ENCODE peak calls at places on chromosome 14, in ten cellular contexts. One of them, this sample, is unnamed.

GRCh38 chr14:64114166-64114565 is 180.0 kb downstream of the ESR2 start:
- DNase-seq in hepatocyte: peak
- DNase-seq in endothelial cell: peak
- DNase-seq in HFFc6: no peak
- DNase-seq in ACHN: no peak
- DNase-seq in astrocyte of the spinal cord: no peak
- DNase-seq in memory B cell: no peak
- DNase-seq in stimulated activated CD8-positive, alpha-beta memory T cell treated with anti-CD3 and anti-CD28 coated beads, Interleukin-4, amount 100 ng/mL, for 1 hour: no peak
- DNase-seq in head of caudate nucleus: no peak
- DNase-seq in AG04450: no peak
- DNase-seq in this sample: peak

GRCh38 chr14:33642641-33643342 is 308.1 kb downstream of the EGLN3 start:
- DNase-seq in HFFc6: no peak
- DNase-seq in memory B cell: no peak
- DNase-seq in head of caudate nucleus: no peak
- DNase-seq in hepatocyte: no peak
- DNase-seq in endothelial cell: no peak
- DNase-seq in ACHN: no peak
- DNase-seq in astrocyte of the spinal cord: no peak
- DNase-seq in stimulated activated CD8-positive, alpha-beta memory T cell treated with anti-CD3 and anti-CD28 coated beads, Interleukin-4, amount 100 ng/mL, for 1 hour: no peak
- DNase-seq in AG04450: no peak
- DNase-seq in this sample: no peak

GRCh38 chr14:101475468-101476257 is 85.6 kb upstream of the DIO3 start:
- DNase-seq in ACHN: peak
- DNase-seq in stimulated activated CD8-positive, alpha-beta memory T cell treated with anti-CD3 and anti-CD28 coated beads, Interleukin-4, amount 100 ng/mL, for 1 hour: no peak
- DNase-seq in memory B cell: no peak
- DNase-seq in head of caudate nucleus: no peak
- DNase-seq in HFFc6: peak
- DNase-seq in astrocyte of the spinal cord: peak
- DNase-seq in endothelial cell: no peak
- DNase-seq in hepatocyte: peak
- DNase-seq in AG04450: peak
- DNase-seq in this sample: no peak

GRCh38 chr14:20409226-20409625 is 4.1 kb downstream of the TEP1 start:
- DNase-seq in memory B cell: no peak
- DNase-seq in astrocyte of the spinal cord: peak
- DNase-seq in ACHN: no peak
- DNase-seq in AG04450: no peak
- DNase-seq in stimulated activated CD8-positive, alpha-beta memory T cell treated with anti-CD3 and anti-CD28 coated beads, Interleukin-4, amount 100 ng/mL, for 1 hour: no peak
- DNase-seq in head of caudate nucleus: no peak
- DNase-seq in endothelial cell: no peak
- DNase-seq in HFFc6: peak
- DNase-seq in hepatocyte: no peak
- DNase-seq in this sample: no peak

GRCh38 chr14:91300283-91300841 is 55.9 kb upstream of the GPR68 start:
- DNase-seq in hepatocyte: no peak
- DNase-seq in endothelial cell: no peak
- DNase-seq in HFFc6: no peak
- DNase-seq in memory B cell: no peak
- DNase-seq in astrocyte of the spinal cord: peak
- DNase-seq in stimulated activated CD8-positive, alpha-beta memory T cell treated with anti-CD3 and anti-CD28 coated beads, Interleukin-4, amount 100 ng/mL, for 1 hour: no peak
- DNase-seq in head of caudate nucleus: no peak
- DNase-seq in ACHN: no peak
- DNase-seq in AG04450: no peak
- DNase-seq in this sample: peak

GRCh38 chr14:104885973-104886689 is 21.1 kb downstream of the CEP170B start:
- DNase-seq in stimulated activated CD8-positive, alpha-beta memory T cell treated with anti-CD3 and anti-CD28 coated beads, Interleukin-4, amount 100 ng/mL, for 1 hour: no peak
- DNase-seq in endothelial cell: peak
- DNase-seq in memory B cell: no peak
- DNase-seq in HFFc6: no peak
- DNase-seq in head of caudate nucleus: no peak
- DNase-seq in astrocyte of the spinal cord: no peak
- DNase-seq in ACHN: no peak
- DNase-seq in hepatocyte: no peak
- DNase-seq in AG04450: no peak
- DNase-seq in this sample: no peak

GRCh38 chr14:35705636-35706035 is 103.5 kb downstream of the RALGAPA1 start:
- DNase-seq in head of caudate nucleus: no peak
- DNase-seq in ACHN: no peak
- DNase-seq in AG04450: no peak
- DNase-seq in HFFc6: no peak
- DNase-seq in memory B cell: no peak
- DNase-seq in endothelial cell: no peak
- DNase-seq in stimulated activated CD8-positive, alpha-beta memory T cell treated with anti-CD3 and anti-CD28 coated beads, Interleukin-4, amount 100 ng/mL, for 1 hour: no peak
- DNase-seq in astrocyte of the spinal cord: no peak
- DNase-seq in hepatocyte: no peak
- DNase-seq in this sample: no peak

GRCh38 chr14:20512139-20512905 is 7.0 kb downstream of the RNASE10 start:
- DNase-seq in ACHN: no peak
- DNase-seq in head of caudate nucleus: no peak
- DNase-seq in hepatocyte: no peak
- DNase-seq in astrocyte of the spinal cord: no peak
- DNase-seq in stimulated activated CD8-positive, alpha-beta memory T cell treated with anti-CD3 and anti-CD28 coated beads, Interleukin-4, amount 100 ng/mL, for 1 hour: no peak
- DNase-seq in memory B cell: no peak
- DNase-seq in endothelial cell: no peak
- DNase-seq in HFFc6: no peak
- DNase-seq in AG04450: no peak
- DNase-seq in this sample: peak

GRCh38 chr14:103521438-103521961 is 1.1 kb downstream of the CKB start:
- DNase-seq in memory B cell: no peak
- DNase-seq in hepatocyte: no peak
- DNase-seq in endothelial cell: no peak
- DNase-seq in astrocyte of the spinal cord: no peak
- DNase-seq in AG04450: no peak
- DNase-seq in ACHN: no peak
- DNase-seq in stimulated activated CD8-positive, alpha-beta memory T cell treated with anti-CD3 and anti-CD28 coated beads, Interleukin-4, amount 100 ng/mL, for 1 hour: no peak
- DNase-seq in head of caudate nucleus: no peak
- DNase-seq in HFFc6: no peak
- DNase-seq in this sample: no peak

GRCh38 chr14:75333523-75334190 is 55.0 kb downstream of the FOS start:
- DNase-seq in stimulated activated CD8-positive, alpha-beta memory T cell treated with anti-CD3 and anti-CD28 coated beads, Interleukin-4, amount 100 ng/mL, for 1 hour: no peak
- DNase-seq in endothelial cell: no peak
- DNase-seq in HFFc6: no peak
- DNase-seq in head of caudate nucleus: no peak
- DNase-seq in AG04450: no peak
- DNase-seq in astrocyte of the spinal cord: no peak
- DNase-seq in hepatocyte: no peak
- DNase-seq in ACHN: no peak
- DNase-seq in memory B cell: no peak
- DNase-seq in this sample: no peak

GRCh38 chr14:22537436-22538310 is 51.4 kb downstream of the DAD1 start:
- DNase-seq in endothelial cell: no peak
- DNase-seq in ACHN: no peak
- DNase-seq in AG04450: no peak
- DNase-seq in memory B cell: no peak
- DNase-seq in HFFc6: no peak
- DNase-seq in head of caudate nucleus: no peak
- DNase-seq in astrocyte of the spinal cord: no peak
- DNase-seq in hepatocyte: no peak
- DNase-seq in stimulated activated CD8-positive, alpha-beta memory T cell treated with anti-CD3 and anti-CD28 coated beads, Interleukin-4, amount 100 ng/mL, for 1 hour: no peak
- DNase-seq in this sample: no peak

GRCh38 chr14:61101803-61102548 is 120.9 kb downstream of the SLC38A6 start:
- DNase-seq in memory B cell: no peak
- DNase-seq in AG04450: no peak
- DNase-seq in hepatocyte: no peak
- DNase-seq in endothelial cell: no peak
- DNase-seq in ACHN: no peak
- DNase-seq in stimulated activated CD8-positive, alpha-beta memory T cell treated with anti-CD3 and anti-CD28 coated beads, Interleukin-4, amount 100 ng/mL, for 1 hour: no peak
- DNase-seq in astrocyte of the spinal cord: peak
- DNase-seq in head of caudate nucleus: no peak
- DNase-seq in HFFc6: peak
- DNase-seq in this sample: no peak

GRCh38 chr14:94775875-94776217 is 5.9 kb upstream of the GSC start:
- DNase-seq in ACHN: no peak
- DNase-seq in AG04450: no peak
- DNase-seq in astrocyte of the spinal cord: no peak
- DNase-seq in endothelial cell: no peak
- DNase-seq in memory B cell: no peak
- DNase-seq in stimulated activated CD8-positive, alpha-beta memory T cell treated with anti-CD3 and anti-CD28 coated beads, Interleukin-4, amount 100 ng/mL, for 1 hour: no peak
- DNase-seq in HFFc6: no peak
- DNase-seq in hepatocyte: no peak
- DNase-seq in head of caudate nucleus: no peak
- DNase-seq in this sample: peak

GRCh38 chr14:96686126-96686525 is 111.1 kb upstream of the VRK1 start:
- DNase-seq in head of caudate nucleus: no peak
- DNase-seq in astrocyte of the spinal cord: no peak
- DNase-seq in ACHN: no peak
- DNase-seq in stimulated activated CD8-positive, alpha-beta memory T cell treated with anti-CD3 and anti-CD28 coated beads, Interleukin-4, amount 100 ng/mL, for 1 hour: no peak
- DNase-seq in HFFc6: no peak
- DNase-seq in AG04450: no peak
- DNase-seq in hepatocyte: no peak
- DNase-seq in memory B cell: no peak
- DNase-seq in endothelial cell: no peak
- DNase-seq in this sample: no peak

GRCh38 chr14:29463727-29464370 is 463.8 kb downstream of the PRKD1 start:
- DNase-seq in HFFc6: no peak
- DNase-seq in ACHN: no peak
- DNase-seq in AG04450: no peak
- DNase-seq in head of caudate nucleus: no peak
- DNase-seq in astrocyte of the spinal cord: peak
- DNase-seq in memory B cell: no peak
- DNase-seq in stimulated activated CD8-positive, alpha-beta memory T cell treated with anti-CD3 and anti-CD28 coated beads, Interleukin-4, amount 100 ng/mL, for 1 hour: no peak
- DNase-seq in endothelial cell: no peak
- DNase-seq in hepatocyte: no peak
- DNase-seq in this sample: no peak

GRCh38 chr14:59262717-59263469 is 74.4 kb downstream of the DAAM1 start:
- DNase-seq in astrocyte of the spinal cord: no peak
- DNase-seq in AG04450: no peak
- DNase-seq in HFFc6: no peak
- DNase-seq in memory B cell: no peak
- DNase-seq in head of caudate nucleus: no peak
- DNase-seq in ACHN: no peak
- DNase-seq in endothelial cell: peak
- DNase-seq in hepatocyte: peak
- DNase-seq in stimulated activated CD8-positive, alpha-beta memory T cell treated with anti-CD3 and anti-CD28 coated beads, Interleukin-4, amount 100 ng/mL, for 1 hour: no peak
- DNase-seq in this sample: no peak

GRCh38 chr14:29738056-29738455 is 189.6 kb downstream of the PRKD1 start:
- DNase-seq in memory B cell: no peak
- DNase-seq in AG04450: no peak
- DNase-seq in astrocyte of the spinal cord: no peak
- DNase-seq in endothelial cell: no peak
- DNase-seq in ACHN: no peak
- DNase-seq in hepatocyte: no peak
- DNase-seq in head of caudate nucleus: no peak
- DNase-seq in stimulated activated CD8-positive, alpha-beta memory T cell treated with anti-CD3 and anti-CD28 coated beads, Interleukin-4, amount 100 ng/mL, for 1 hour: no peak
- DNase-seq in HFFc6: no peak
- DNase-seq in this sample: no peak

GRCh38 chr14:81127785-81128184 is 93.0 kb downstream of the GTF2A1 start:
- DNase-seq in endothelial cell: no peak
- DNase-seq in hepatocyte: no peak
- DNase-seq in ACHN: no peak
- DNase-seq in memory B cell: no peak
- DNase-seq in stimulated activated CD8-positive, alpha-beta memory T cell treated with anti-CD3 and anti-CD28 coated beads, Interleukin-4, amount 100 ng/mL, for 1 hour: no peak
- DNase-seq in head of caudate nucleus: no peak
- DNase-seq in AG04450: no peak
- DNase-seq in HFFc6: no peak
- DNase-seq in astrocyte of the spinal cord: peak
- DNase-seq in this sample: no peak

GRCh38 chr14:69244946-69245345 is 15.0 kb upstream of the GALNT16 start:
- DNase-seq in astrocyte of the spinal cord: no peak
- DNase-seq in head of caudate nucleus: no peak
- DNase-seq in ACHN: no peak
- DNase-seq in AG04450: no peak
- DNase-seq in HFFc6: no peak
- DNase-seq in stimulated activated CD8-positive, alpha-beta memory T cell treated with anti-CD3 and anti-CD28 coated beads, Interleukin-4, amount 100 ng/mL, for 1 hour: no peak
- DNase-seq in hepatocyte: no peak
- DNase-seq in memory B cell: no peak
- DNase-seq in endothelial cell: no peak
- DNase-seq in this sample: no peak

GRCh38 chr14:102221026-102221425 is 81.3 kb downstream of the WDR20 start:
- DNase-seq in HFFc6: peak
- DNase-seq in ACHN: no peak
- DNase-seq in stimulated activated CD8-positive, alpha-beta memory T cell treated with anti-CD3 and anti-CD28 coated beads, Interleukin-4, amount 100 ng/mL, for 1 hour: no peak
- DNase-seq in astrocyte of the spinal cord: no peak
- DNase-seq in AG04450: no peak
- DNase-seq in hepatocyte: no peak
- DNase-seq in endothelial cell: no peak
- DNase-seq in memory B cell: no peak
- DNase-seq in head of caudate nucleus: no peak
- DNase-seq in this sample: no peak

GRCh38 chr14:25909361-25909760 is 688.5 kb downstream of the NOVA1 start:
- DNase-seq in hepatocyte: no peak
- DNase-seq in head of caudate nucleus: no peak
- DNase-seq in memory B cell: no peak
- DNase-seq in stimulated activated CD8-positive, alpha-beta memory T cell treated with anti-CD3 and anti-CD28 coated beads, Interleukin-4, amount 100 ng/mL, for 1 hour: no peak
- DNase-seq in endothelial cell: no peak
- DNase-seq in AG04450: no peak
- DNase-seq in ACHN: no peak
- DNase-seq in HFFc6: no peak
- DNase-seq in astrocyte of the spinal cord: no peak
- DNase-seq in this sample: peak

GRCh38 chr14:57692671-57693070 is 173.2 kb downstream of the SLC35F4 start:
- DNase-seq in HFFc6: peak
- DNase-seq in AG04450: peak
- DNase-seq in astrocyte of the spinal cord: peak
- DNase-seq in stimulated activated CD8-positive, alpha-beta memory T cell treated with anti-CD3 and anti-CD28 coated beads, Interleukin-4, amount 100 ng/mL, for 1 hour: no peak
- DNase-seq in endothelial cell: no peak
- DNase-seq in head of caudate nucleus: no peak
- DNase-seq in hepatocyte: peak
- DNase-seq in memory B cell: no peak
- DNase-seq in ACHN: peak
- DNase-seq in this sample: peak

GRCh38 chr14:49962616-49963015 is 69.7 kb downstream of the ARF6 start:
- DNase-seq in AG04450: no peak
- DNase-seq in endothelial cell: no peak
- DNase-seq in hepatocyte: no peak
- DNase-seq in HFFc6: no peak
- DNase-seq in memory B cell: no peak
- DNase-seq in ACHN: no peak
- DNase-seq in astrocyte of the spinal cord: no peak
- DNase-seq in stimulated activated CD8-positive, alpha-beta memory T cell treated with anti-CD3 and anti-CD28 coated beads, Interleukin-4, amount 100 ng/mL, for 1 hour: no peak
- DNase-seq in head of caudate nucleus: peak
- DNase-seq in this sample: peak